ENCODE peak calls at places on chromosomes 1 and 21, in four cellular contexts. A is uterus, F is K562, H is HepG2. K is an unnamed sample.

GRCh38 chr1:17538428-17539130 is 919 bp upstream of the ARHGEF10L start:
- DNase-seq in F (no peak), H (peak), A (peak), K (peak)

GRCh38 chr1:170027760-170028159 is 46.7 kb downstream of the KIFAP3 start:
- DNase-seq in A (no peak), H (no peak), F (no peak), K (no peak)

GRCh38 chr1:90798883-90799282 is 81.8 kb upstream of the BARHL2 start:
- DNase-seq in A (no peak), H (no peak), F (no peak), K (no peak)

GRCh38 chr21:39444406-39445145 is 1.0 kb downstream of the LCA5L start:
- DNase-seq in H (no peak), A (peak), F (peak), K (no peak)

GRCh38 chr1:30905898-30906620 is 2.5 kb downstream of the SDC3 start:
- DNase-seq in H (no peak), F (no peak), A (no peak), K (no peak)

GRCh38 chr1:201880928-201881571 is 7.6 kb upstream of the SHISA4 start:
- DNase-seq in F (no peak), H (no peak), A (no peak), K (no peak)

GRCh38 chr1:203320546-203321272 is 15.4 kb downstream of the BTG2 start:
- DNase-seq in H (no peak), A (peak), F (peak), K (no peak)

GRCh38 chr1:197614916-197615692 is 160.2 kb downstream of the DENND1B start:
- DNase-seq in H (peak), F (peak), A (no peak), K (no peak)

GRCh38 chr1:2168090-2168489 is 26.5 kb downstream of the FAAP20 start:
- DNase-seq in A (no peak), H (no peak), F (no peak), K (no peak)

GRCh38 chr1:59499956-59500569 is 203.2 kb downstream of the FGGY start:
- DNase-seq in H (peak), F (no peak), A (no peak), K (no peak)

GRCh38 chr1:234756066-234756783 is 146.2 kb upstream of the IRF2BP2 start:
- DNase-seq in H (no peak), F (no peak), A (no peak), K (no peak)

GRCh38 chr1:38152351-38153082 is 105.9 kb upstream of the POU3F1 start:
- DNase-seq in F (peak), H (peak), A (no peak), K (no peak)
- TF ChIP-seq CTCF in F (peak), H (peak), A (no peak), K (no peak)

GRCh38 chr1:77219166-77219887 is at the start of gene PIGK:
- DNase-seq in H (peak), F (peak), A (peak), K (peak)
- TF ChIP-seq POLR2A in H (peak), F (peak), A (no peak), K (no peak)

GRCh38 chr1:21507511-21508270 is 1.5 kb upstream of the ALPL start:
- DNase-seq in H (no peak), A (no peak), F (no peak), K (no peak)
- H3K27ac ChIP-seq in H (no peak), A (no peak), F (no peak), K (no peak)

GRCh38 chr1:102174259-102174863 is 177.6 kb upstream of the OLFM3 start:
- DNase-seq in F (peak), A (no peak), H (peak), K (no peak)
- TF ChIP-seq CTCF in F (no peak), A (no peak), H (peak), K (no peak)

GRCh38 chr21:45041351-45041805 is 33.0 kb upstream of the ADARB1 start:
- DNase-seq in H (no peak), F (no peak), A (peak), K (peak)
- TF ChIP-seq POLR2A in H (no peak), F (no peak), A (peak), K (no peak)

DNA sequence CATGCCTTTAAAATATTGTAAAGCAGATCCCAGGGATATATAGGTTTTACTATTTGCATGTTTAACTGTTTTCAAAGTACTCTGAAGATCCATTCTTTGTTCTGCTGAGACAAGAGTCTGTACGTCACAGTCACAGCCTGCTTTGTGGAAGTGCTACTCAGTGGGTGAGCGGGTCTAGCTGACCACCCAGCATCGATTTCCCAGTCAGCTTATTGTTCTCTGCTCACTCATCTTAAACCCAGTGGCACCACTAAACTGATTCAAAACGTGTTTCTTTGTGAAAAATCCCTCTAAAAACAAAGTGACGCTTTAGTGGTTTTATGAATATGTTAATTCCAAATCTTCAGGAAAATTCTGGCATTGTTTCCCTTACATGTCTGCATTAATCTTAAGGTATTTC is 12.4 kb downstream of the PLPP3 start:
- DNase-seq in F (no peak), A (no peak), H (no peak), K (no peak)
- H3K27ac ChIP-seq in F (no peak), A (no peak), H (peak), K (no peak)

GRCh38 chr1:222387020-222387816 is 160.7 kb downstream of the HHIPL2 start:
- DNase-seq in F (peak), H (peak), A (no peak), K (no peak)
- TF ChIP-seq CTCF in F (peak), H (peak), A (no peak), K (no peak)